ENCODE peak calls at places on chromosome 2, in four cellular contexts. P is adrenal gland, C is pancreas, B is cardiac muscle cell. S is an unnamed sample. For H3K4me1, the result is how much of the 10 kb centered on the place peaks cover.

GRCh38 chr2:181037922-181038321 is 57.5 kb downstream of the UBE2E3 start:
- DNase-seq in P (no peak), C (no peak), B (peak), S (no peak)

GRCh38 chr2:28927878-28928277 is 33.4 kb downstream of the WDR43 start:
- DNase-seq in P (no peak), C (no peak), B (peak), S (no peak)

GRCh38 chr2:152395132-152396024 is 60.4 kb downstream of the FMNL2 start:
- DNase-seq in P (no peak), C (no peak), B (peak), S (no peak)

GRCh38 chr2:1265454-1265853 is 147.8 kb upstream of the TPO start:
- DNase-seq in P (no peak), C (no peak), B (no peak), S (no peak)

GRCh38 chr2:192099742-192100141 is 95.0 kb downstream of the TMEFF2 start:
- DNase-seq in P (no peak), C (no peak), B (no peak), S (no peak)

GRCh38 chr2:219636941-219637841 is 9.8 kb downstream of the SLC4A3 start:
- DNase-seq in P (no peak), C (no peak), B (no peak), S (no peak)

GRCh38 chr2:240368746-240369724 is 66.4 kb upstream of the GPC1 start:
- DNase-seq in P (peak), C (no peak), B (no peak), S (no peak)

GRCh38 chr2:44952143-44952805 is 10.8 kb downstream of the SIX3 start:
- DNase-seq in P (peak), C (peak), B (peak), S (no peak)

GRCh38 chr2:104849618-104850097 is 4.3 kb upstream of the POU3F3 start:
- DNase-seq in P (peak), C (peak), B (peak), S (peak)

GRCh38 chr2:234632527-234633391 is 135.9 kb upstream of the ARL4C start:
- DNase-seq in P (no peak), C (no peak), B (peak), S (no peak)

GRCh38 chr2:177783091-177783490 is 289.5 kb downstream of the PDE11A start:
- DNase-seq in P (no peak), C (no peak), B (peak), S (no peak)

GRCh38 chr2:14910659-14911058 is 278.1 kb downstream of the LRATD1 start:
- DNase-seq in P (no peak), C (no peak), B (no peak), S (no peak)

GRCh38 chr2:13193900-13194299 is 477.2 kb downstream of the TRIB2 start:
- DNase-seq in P (no peak), C (no peak), B (peak), S (no peak)

GRCh38 chr2:176643711-176644110 is 374.5 kb downstream of the MTX2 start:
- DNase-seq in P (peak), C (no peak), B (peak), S (no peak)

GRCh38 chr2:147575106-147575505 is 269.7 kb upstream of the ACVR2A start:
- DNase-seq in P (no peak), C (no peak), B (no peak), S (no peak)

GRCh38 chr2:100136310-100136709 is 6.1 kb downstream of the AFF3 start:
- DNase-seq in P (no peak), C (no peak), B (no peak), S (no peak)

GRCh38 chr2:3727397-3728045 is 24.1 kb downstream of the DCDC2C start:
- DNase-seq in P (no peak), C (no peak), B (no peak), S (no peak)

GRCh38 chr2:215828528-215829184 is 184.7 kb downstream of the MREG start:
- DNase-seq in P (peak), C (peak), B (peak), S (peak)

GRCh38 chr2:90077948-90078347 is 1386.5 kb downstream of the RPIA start:
- DNase-seq in P (no peak), C (no peak), B (no peak), S (no peak)

GRCh38 chr2:197205590-197206215 is 104.9 kb downstream of the ANKRD44 start:
- DNase-seq in P (no peak), C (no peak), B (no peak), S (no peak)

DNA sequence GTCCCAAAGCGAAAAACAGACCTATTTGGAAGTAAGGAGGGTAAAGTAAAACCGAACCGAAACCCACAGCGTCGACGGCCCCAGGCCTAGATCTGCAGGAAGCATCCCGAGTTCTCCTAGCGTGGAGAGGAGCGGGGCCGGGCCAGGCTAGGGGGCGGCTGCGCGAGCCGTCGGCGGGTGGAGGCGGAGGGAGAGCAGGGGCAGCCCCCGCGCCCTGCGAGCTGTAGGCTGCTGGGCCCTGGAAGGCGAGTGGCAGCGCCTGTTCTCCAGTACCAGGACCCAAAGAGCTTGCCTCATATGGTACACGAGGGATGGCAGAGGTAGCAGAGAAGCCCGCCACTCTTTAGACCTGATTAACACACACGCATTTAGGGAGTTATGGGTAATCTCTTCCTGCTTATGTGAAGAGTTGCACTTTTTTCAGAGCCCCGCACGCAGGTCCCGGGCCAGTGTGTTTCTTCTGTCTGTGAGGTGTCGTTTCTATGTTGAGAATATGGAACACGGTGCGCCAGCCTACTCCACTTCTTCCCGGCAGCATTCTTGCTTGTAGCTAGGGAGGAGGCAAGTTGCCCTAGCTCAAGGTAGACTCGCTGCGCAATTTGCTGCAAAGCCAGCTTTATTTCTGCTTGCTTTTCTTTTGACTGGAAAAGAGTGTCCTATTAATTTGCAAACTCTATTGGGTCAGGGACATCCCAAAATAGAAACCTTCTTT is 71.1 kb downstream of the ARHGEF33 start:
- DNase-seq in P (peak), C (no peak), B (no peak), S (no peak)
- H3K4me3 ChIP-seq in P (no peak), C (no peak), B (no peak), S (no peak)

GRCh38 chr2:47064076-47064475 is 91.0 kb downstream of the STPG4 start:
- DNase-seq in P (no peak), C (no peak), B (no peak), S (no peak)

GRCh38 chr2:47063159-47063930 is 91.8 kb downstream of the STPG4 start:
- DNase-seq in P (no peak), C (no peak), B (no peak), S (no peak)

GRCh38 chr2:47067788-47068407 is 87.2 kb downstream of the STPG4 start:
- DNase-seq in P (no peak), C (no peak), B (no peak), S (no peak)

GRCh38 chr2:47065343-47065742 is 89.8 kb downstream of the STPG4 start:
- DNase-seq in P (no peak), C (no peak), B (no peak), S (no peak)

GRCh38 chr2:47065771-47066380 is 89.2 kb downstream of the STPG4 start:
- DNase-seq in P (no peak), C (no peak), B (peak), S (peak)
- H3K4me1 ChIP-seq in P (under half), C (under half), B (under half), S (under half)

DNA sequence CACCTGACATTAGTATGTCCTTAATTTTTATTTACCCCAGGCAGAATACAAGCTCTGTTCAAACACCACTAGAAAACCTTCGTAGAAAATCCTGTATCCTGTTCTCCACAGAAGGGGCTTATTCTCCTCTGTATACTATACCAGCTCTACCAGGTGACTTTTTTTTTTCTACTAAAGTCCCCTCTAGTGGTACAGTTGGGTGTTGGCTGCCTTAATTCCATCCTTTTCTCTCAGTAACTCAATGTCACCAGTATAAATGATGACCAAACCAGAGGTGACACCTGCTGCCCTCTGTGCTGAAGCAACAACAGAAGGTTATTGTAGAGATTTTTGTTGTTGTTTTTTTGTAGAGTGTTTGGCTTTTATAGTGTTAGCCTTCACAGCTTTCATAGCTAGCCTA is 1322.0 kb downstream of the LRP1B start:
- DNase-seq in P (no peak), C (no peak), B (peak), S (no peak)
- TF ChIP-seq CTCF in P (no peak), C (no peak), B (peak), S (no peak)

GRCh38 chr2:164792316-164793127 is 49.1 kb downstream of the COBLL1 start:
- DNase-seq in P (no peak), C (no peak), B (no peak), S (no peak)
- H3K4me3 ChIP-seq in P (no peak), C (no peak), B (no peak), S (no peak)

DNA sequence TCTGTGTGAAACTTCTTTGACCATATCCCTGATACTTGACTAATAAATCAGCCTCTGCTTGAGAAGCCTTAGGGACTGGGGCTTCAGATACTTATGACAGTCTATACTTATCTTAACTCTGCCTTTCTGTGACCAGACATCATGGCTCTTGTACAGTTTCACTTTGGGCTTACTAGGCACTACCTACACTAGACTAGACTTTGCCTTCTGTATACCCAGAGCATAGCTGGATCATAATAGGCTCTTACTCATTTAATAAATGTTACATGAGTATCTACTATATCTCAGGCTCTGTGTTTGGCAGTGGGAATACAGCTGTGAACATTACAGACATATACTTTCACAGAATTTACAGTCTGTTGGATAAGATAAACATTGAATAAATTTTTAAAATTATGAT is 9.0 kb downstream of the UGP2 start:
- DNase-seq in P (no peak), C (no peak), B (no peak), S (no peak)
- H3K4me1 ChIP-seq in P (under half), C (under half), B (half or more), S (under half)

GRCh38 chr2:113198790-113199612 is 25.2 kb downstream of the PSD4 start:
- DNase-seq in P (peak), C (peak), B (peak), S (peak)

GRCh38 chr2:113200736-113201490 is 27.1 kb downstream of the PSD4 start:
- DNase-seq in P (no peak), C (no peak), B (no peak), S (no peak)

GRCh38 chr2:113198048-113198789 is 24.4 kb downstream of the PSD4 start:
- DNase-seq in P (peak), C (no peak), B (no peak), S (no peak)

GRCh38 chr2:113201496-113202304 is 27.9 kb downstream of the PSD4 start:
- DNase-seq in P (no peak), C (no peak), B (no peak), S (no peak)

GRCh38 chr2:113200236-113200635 is 26.5 kb downstream of the PSD4 start:
- DNase-seq in P (no peak), C (no peak), B (no peak), S (no peak)
- TF ChIP-seq CTCF in P (no peak), C (no peak), B (no peak), S (no peak)

GRCh38 chr2:237434916-237435315 is 21.0 kb upstream of the COL6A3 start:
- DNase-seq in P (no peak), C (no peak), B (peak), S (no peak)
- H3K4me3 ChIP-seq in P (no peak), C (no peak), B (no peak), S (no peak)

GRCh38 chr2:118723394-118723793 is 124.1 kb downstream of the EN1 start:
- DNase-seq in P (no peak), C (no peak), B (peak), S (no peak)

GRCh38 chr2:118721817-118722551 is 125.5 kb downstream of the EN1 start:
- DNase-seq in P (no peak), C (no peak), B (peak), S (no peak)

GRCh38 chr2:118718921-118719320 is 128.5 kb downstream of the EN1 start:
- DNase-seq in P (no peak), C (no peak), B (no peak), S (no peak)

GRCh38 chr2:118722976-118723375 is 124.5 kb downstream of the EN1 start:
- DNase-seq in P (no peak), C (no peak), B (no peak), S (no peak)

GRCh38 chr2:118720866-118721265 is 126.6 kb downstream of the EN1 start:
- DNase-seq in P (no peak), C (no peak), B (no peak), S (no peak)
- H3K4me1 ChIP-seq in P (under half), C (under half), B (under half), S (under half)

S was measured in colonic mucosa.